ENCODE peak calls at places on chromosomes 4 and X, in five cellular contexts. L, A, Z, P and T are unnamed samples.

GRCh38 chrX:155745792-155746191 is 133.0 kb upstream of the TMLHE start:
- DNase-seq in L (peak), A (no peak), Z (no peak), P (no peak), T (no peak)

GRCh38 chr4:85842540-85842939 is 367.6 kb downstream of the ARHGAP24 start:
- DNase-seq in L (no peak), A (no peak), Z (no peak), P (peak), T (no peak)

GRCh38 chrX:1592863-1593201 is 1.4 kb downstream of the AKAP17A start:
- DNase-seq in L (peak), A (no peak), Z (no peak), P (no peak), T (peak)

GRCh38 chr4:98267498-98267897 is 6.3 kb downstream of the RAP1GDS1 start:
- DNase-seq in L (no peak), A (no peak), Z (no peak), P (no peak), T (no peak)

GRCh38 chr4:100799767-100800539 is 282.1 kb upstream of the EMCN start:
- DNase-seq in L (no peak), A (no peak), Z (no peak), P (no peak), T (no peak)

GRCh38 chr4:78599931-78600375 is 48.4 kb downstream of the ANXA3 start:
- DNase-seq in L (no peak), A (no peak), Z (no peak), P (no peak), T (no peak)

GRCh38 chrX:22310779-22311178 is 38.1 kb downstream of the CBLL2 start:
- DNase-seq in L (no peak), A (no peak), Z (no peak), P (no peak), T (no peak)

GRCh38 chrX:137550561-137551305 is 15.2 kb upstream of the ZIC3 start:
- DNase-seq in L (no peak), A (no peak), Z (no peak), P (no peak), T (no peak)

GRCh38 chr4:153115322-153116100 is 88.7 kb upstream of the TRIM2 start:
- DNase-seq in L (peak), A (peak), Z (peak), P (no peak), T (no peak)

GRCh38 chr4:7903686-7904085 is 36.0 kb downstream of the AFAP1 start:
- DNase-seq in L (peak), A (no peak), Z (no peak), P (no peak), T (no peak)

GRCh38 chrX:133575501-133575900 is 160.2 kb upstream of the GPC4 start:
- DNase-seq in L (no peak), A (no peak), Z (no peak), P (no peak), T (no peak)

GRCh38 chr4:46270986-46271596 is 118.8 kb downstream of the GABRA2 start:
- DNase-seq in L (peak), A (no peak), Z (peak), P (no peak), T (no peak)

GRCh38 chr4:175536852-175537453 is 275.1 kb downstream of the GPM6A start:
- DNase-seq in L (peak), A (no peak), Z (peak), P (no peak), T (no peak)

GRCh38 chr4:31365006-31365690 is 645.0 kb downstream of the PCDH7 start:
- DNase-seq in L (no peak), A (no peak), Z (no peak), P (no peak), T (no peak)

GRCh38 chr4:176575141-176575731 is 217.5 kb downstream of the VEGFC start:
- DNase-seq in L (no peak), A (no peak), Z (no peak), P (no peak), T (no peak)

GRCh38 chrX:17967888-17968287 is 106.8 kb upstream of the RAI2 start:
- DNase-seq in L (no peak), A (no peak), Z (no peak), P (no peak), T (no peak)

GRCh38 chr4:15964159-15964558 is 1.2 kb upstream of the FGFBP2 start:
- DNase-seq in L (no peak), A (no peak), Z (no peak), P (no peak), T (no peak)